ENCODE peak calls at places on chromosomes 6 and 20, in five cellular contexts. A, J, D, C and T are unnamed samples.

GRCh38 chr6:87832025-87832825 is 130.2 kb upstream of the AKIRIN2 start:
- DNase-seq in A (peak; percentile 3), J (no peak), D (peak; percentile 64), C (peak; percentile 31), T (peak; percentile 13)

GRCh38 chr20:19275630-19276071 is 63.2 kb downstream of the SLC24A3 start:
- DNase-seq in A (no peak), J (peak; percentile 92), D (no peak), C (no peak), T (no peak)

GRCh38 chr6:83884523-83884922 is 25.0 kb downstream of the CYB5R4 start:
- DNase-seq in A (peak; percentile 53), J (no peak), D (peak; percentile 62), C (peak; percentile 50), T (peak; percentile 25)

GRCh38 chr20:47127986-47128385 is 228.5 kb downstream of the ZMYND8 start:
- DNase-seq in A (no peak), J (no peak), D (no peak), C (no peak), T (no peak)

GRCh38 chr20:38805958-38806854 is 709 bp downstream of the PPP1R16B start:
- DNase-seq in A (no peak), J (no peak), D (peak; percentile 51), C (peak; percentile 54), T (peak; percentile 39)

GRCh38 chr6:127851197-127851596 is 49.7 kb downstream of the THEMIS start:
- DNase-seq in A (peak; percentile 52), J (no peak), D (no peak), C (no peak), T (no peak)

GRCh38 chr6:99607416-99608036 is 893 bp downstream of the PRDM13 start:
- DNase-seq in A (no peak), J (no peak), D (no peak), C (no peak), T (no peak)

GRCh38 chr6:101114703-101115102 is 233.6 kb upstream of the ASCC3 start:
- DNase-seq in A (peak; percentile 71), J (no peak), D (peak; percentile 45), C (peak; percentile 1), T (peak; percentile 7)

GRCh38 chr6:22062807-22063408 is 233.9 kb downstream of the PRL start:
- DNase-seq in A (no peak), J (no peak), D (no peak), C (peak; percentile 82), T (no peak)

GRCh38 chr6:42349753-42350573 is 101.8 kb downstream of the TRERF1 start:
- DNase-seq in A (peak; percentile 69), J (no peak), D (no peak), C (no peak), T (no peak)

GRCh38 chr6:169302255-169302654 is 48.6 kb upstream of the THBS2 start:
- DNase-seq in A (no peak), J (no peak), D (no peak), C (no peak), T (no peak)

GRCh38 chr6:43951063-43951755 is 176.0 kb downstream of the MRPL14 start:
- DNase-seq in A (no peak), J (peak; percentile 85), D (peak; percentile 10), C (no peak), T (no peak)

GRCh38 chr6:170039156-170040114 is 251.4 kb downstream of the DLL1 start:
- DNase-seq in A (no peak), J (no peak), D (no peak), C (no peak), T (no peak)

GRCh38 chr6:143405381-143406154 is 44.9 kb downstream of the ADAT2 start:
- DNase-seq in A (peak; percentile 70), J (no peak), D (no peak), C (no peak), T (no peak)

GRCh38 chr6:150930816-150931215 is 65.3 kb downstream of the MTHFD1L start:
- DNase-seq in A (peak; percentile 62), J (no peak), D (no peak), C (no peak), T (no peak)

GRCh38 chr6:44045672-44046015 is 81.6 kb downstream of the MRPL14 start:
- DNase-seq in A (no peak), J (no peak), D (no peak), C (no peak), T (no peak)

GRCh38 chr6:19837511-19838441 is 606 bp downstream of the ID4 start:
- DNase-seq in A (peak; percentile 28), J (no peak), D (no peak), C (no peak), T (peak; percentile 17)

GRCh38 chr6:151275121-151275520 is 35.4 kb downstream of the AKAP12 start:
- DNase-seq in A (no peak), J (no peak), D (no peak), C (no peak), T (no peak)

GRCh38 chr6:159043236-159043635 is 1.6 kb downstream of the TAGAP start:
- DNase-seq in A (no peak), J (no peak), D (no peak), C (peak; percentile 83), T (no peak)

GRCh38 chr20:51305316-51306052 is 237.0 kb downstream of the NFATC2 start:
- DNase-seq in A (no peak), J (no peak), D (no peak), C (no peak), T (no peak)